ENCODE peak calls at places on chromosomes 3 and 15, in eight cellular contexts. D is nephron progenitor cell, H is NCI-H187, S is NCI-H1417, T is type B pancreatic cell, W is lower leg skin, Y is AG08395, B is fibroblast of pulmonary artery. P is an unnamed sample.

GRCh38 chr3:66531256-66531655 is 30.4 kb upstream of the LRIG1 start:
- DNase-seq in W (no peak), D (no peak), T (no peak), Y (no peak), S (no peak), H (no peak), B (no peak), P (no peak)

GRCh38 chr15:38461089-38461833 is 7.3 kb downstream of the FAM98B start:
- DNase-seq in Y (peak), H (no peak), B (peak), S (no peak), T (no peak), D (no peak), W (no peak), P (no peak)

GRCh38 chr15:70121656-70122297 is 24.1 kb upstream of the TLE3 start:
- DNase-seq in T (no peak), Y (peak), H (no peak), B (peak), D (no peak), W (peak), S (no peak), P (peak)

GRCh38 chr3:195899701-195900425 is 8.5 kb downstream of the TNK2 start:
- DNase-seq in T (no peak), W (no peak), H (no peak), Y (no peak), S (no peak), B (no peak), D (no peak), P (no peak)

GRCh38 chr15:71411538-71412482 is 296.5 kb downstream of the THSD4 start:
- DNase-seq in Y (peak), W (no peak), S (no peak), H (no peak), T (no peak), D (peak), B (peak), P (no peak)

GRCh38 chr15:68424754-68425390 is 7.1 kb downstream of the ITGA11 start:
- DNase-seq in T (no peak), Y (no peak), W (peak), H (no peak), D (no peak), S (no peak), B (no peak), P (no peak)

GRCh38 chr3:196519738-196520122 is 4.6 kb upstream of the SMCO1 start:
- DNase-seq in T (no peak), H (no peak), S (peak), Y (no peak), B (no peak), W (peak), D (peak), P (no peak)

GRCh38 chr3:156983559-156983958 is 157.4 kb downstream of the LEKR1 start:
- DNase-seq in D (no peak), B (no peak), H (no peak), S (no peak), Y (no peak), W (no peak), T (no peak), P (no peak)

GRCh38 chr15:80778964-80779657 is at the start of gene CEMIP:
- DNase-seq in H (no peak), W (peak), D (peak), Y (peak), B (peak), T (peak), S (peak), P (peak)

GRCh38 chr15:92903588-92903955 is 3.4 kb downstream of the CHD2 start:
- DNase-seq in S (no peak), W (no peak), T (no peak), H (no peak), B (no peak), Y (no peak), D (no peak), P (no peak)

GRCh38 chr3:7382293-7383033 is 521.5 kb downstream of the GRM7 start:
- DNase-seq in W (no peak), H (no peak), B (peak), Y (no peak), S (no peak), T (no peak), D (no peak), P (no peak)

GRCh38 chr3:170180952-170181876 is at the start of gene PHC3:
- DNase-seq in H (peak), T (peak), D (peak), B (peak), Y (peak), W (peak), S (peak), P (peak)

GRCh38 chr3:184658223-184658860 is 53.5 kb downstream of the MAGEF1 start:
- DNase-seq in B (no peak), W (no peak), T (no peak), Y (no peak), S (no peak), H (no peak), D (no peak), P (no peak)

GRCh38 chr3:99319450-99319849 is 318.9 kb upstream of the COL8A1 start:
- DNase-seq in H (no peak), Y (no peak), T (no peak), S (no peak), D (no peak), W (no peak), B (no peak), P (no peak)

GRCh38 chr15:48500595-48500994 is 144.9 kb downstream of the FBN1 start:
- DNase-seq in H (no peak), T (no peak), S (no peak), Y (peak), W (no peak), D (no peak), B (no peak), P (no peak)

GRCh38 chr3:15502616-15503015 is 18.9 kb downstream of the COLQ start:
- DNase-seq in S (no peak), W (no peak), Y (no peak), B (no peak), H (no peak), T (no peak), D (no peak), P (no peak)

GRCh38 chr3:51539291-51539891 is 872 bp downstream of the RAD54L2 start:
- DNase-seq in T (no peak), S (peak), D (peak), W (no peak), Y (peak), H (no peak), B (peak), P (peak)

GRCh38 chr3:175386630-175387029 is 527.5 kb downstream of the NAALADL2 start:
- DNase-seq in D (no peak), T (no peak), H (no peak), W (no peak), Y (peak), B (peak), S (no peak), P (no peak)

GRCh38 chr3:24388159-24388558 is 106.5 kb downstream of the THRB start:
- DNase-seq in H (no peak), T (no peak), S (no peak), W (no peak), Y (no peak), D (no peak), B (no peak), P (no peak)

GRCh38 chr3:119763466-119763865 is 18.4 kb upstream of the NR1I2 start:
- DNase-seq in Y (no peak), D (no peak), W (no peak), B (no peak), T (no peak), H (no peak), S (no peak), P (no peak)

GRCh38 chr15:73794501-73795133 is 41.5 kb upstream of the INSYN1 start:
- DNase-seq in Y (no peak), T (no peak), W (no peak), H (no peak), B (peak), S (no peak), D (no peak), P (no peak)

GRCh38 chr3:66419053-66419440 is 81.8 kb downstream of the LRIG1 start:
- DNase-seq in H (no peak), W (no peak), D (no peak), S (no peak), T (no peak), Y (no peak), B (no peak), P (no peak)

GRCh38 chr15:60301024-60301423 is 96.8 kb downstream of the ANXA2 start:
- DNase-seq in B (no peak), T (no peak), W (no peak), D (no peak), H (no peak), Y (no peak), S (no peak), P (no peak)

GRCh38 chr3:5376761-5377160 is 189.3 kb downstream of the EDEM1 start:
- DNase-seq in B (no peak), H (peak), Y (no peak), S (peak), T (no peak), W (no peak), D (peak), P (no peak)

GRCh38 chr3:122101646-122102045 is 46.5 kb downstream of the CD86 start:
- DNase-seq in S (peak), T (no peak), W (no peak), H (peak), B (peak), D (no peak), Y (no peak), P (no peak)

GRCh38 chr15:84702961-84703482 is 12.9 kb downstream of the SEC11A start:
- DNase-seq in W (no peak), H (no peak), T (no peak), D (no peak), Y (peak), S (no peak), B (peak), P (peak)